ENCODE peak calls at places on chromosomes 11 and 22, in seven cellular contexts. B is cardiac septum, H is Daoy, E is T-helper 1 cell, R is EH, Z is T-cell, M is NCI-H2029. C is an unnamed sample.

GRCh38 chr22:25111579-25112517 is 87.8 kb upstream of the CRYBB3 start:
- DNase-seq in H (no peak), E (no peak), R (no peak), B (no peak), M (no peak), Z (no peak), C (peak; percentile 81)

GRCh38 chr22:40853961-40854360 is 2.5 kb downstream of the ST13 start:
- DNase-seq in Z (no peak), H (no peak), M (no peak), E (no peak), R (peak; percentile 19), B (no peak), C (no peak)

GRCh38 chr22:29216873-29217666 is 11.4 kb downstream of the EMID1 start:
- DNase-seq in H (peak; percentile 38), E (no peak), R (peak; percentile 40), Z (no peak), B (no peak), M (no peak), C (no peak)

GRCh38 chr11:65422633-65423515 is at the start of gene NEAT1:
- DNase-seq in B (peak; percentile 100), Z (peak; percentile 82), M (peak; percentile 87), E (peak; percentile 87), H (peak; percentile 91), R (peak; percentile 97), C (peak; percentile 95)

GRCh38 chr11:35485656-35486318 is 39.6 kb downstream of the PAMR1 start:
- DNase-seq in Z (peak; percentile 70), R (peak; percentile 83), M (peak; percentile 86), H (peak; percentile 81), B (peak; percentile 84), E (peak; percentile 62), C (peak; percentile 83)

GRCh38 chr22:31839986-31840385 is 86.2 kb downstream of the DEPDC5 start:
- DNase-seq in Z (no peak), H (no peak), M (no peak), E (no peak), B (no peak), R (no peak), C (no peak)

GRCh38 chr11:106152013-106152412 is 74.6 kb downstream of the AASDHPPT start:
- DNase-seq in E (no peak), R (peak; percentile 5), B (no peak), M (no peak), H (peak; percentile 74), Z (no peak), C (no peak)

GRCh38 chr11:892106-892505 is 18.5 kb downstream of the CHID1 start:
- DNase-seq in R (no peak), M (no peak), H (no peak), B (no peak), Z (no peak), E (no peak), C (no peak)

GRCh38 chr11:116481126-116481644 is 291.6 kb downstream of the BUD13 start:
- DNase-seq in B (no peak), H (peak; percentile 23), M (no peak), E (no peak), Z (no peak), R (no peak), C (no peak)

GRCh38 chr11:32385998-32386397 is 49.3 kb downstream of the WT1 start:
- DNase-seq in Z (no peak), R (peak; percentile 21), E (no peak), H (peak; percentile 54), M (no peak), B (no peak), C (no peak)

GRCh38 chr11:67563354-67564114 is 20.1 kb upstream of the GSTP1 start:
- DNase-seq in E (no peak), B (no peak), R (peak; percentile 94), M (no peak), H (peak; percentile 96), Z (no peak), C (no peak)

C was measured in lower lobe of right lung.